ENCODE peak calls at places on chromosome 12, in ten cellular contexts. Z is anterior cingulate cortex, G is NCI-H82, U is transverse colon, T is HCEC 1CT, C is NCI-H1417, B is germinal center, J is aorta, O is EH, X is activated B cell treated with CpG ODN at 0.5 μM for 24 hours. P is an unnamed sample.

GRCh38 chr12:6536894-6537579 is 2.7 kb downstream of the GAPDH start:
- DNase-seq in C (peak; percentile 38), O (peak; percentile 31), X (no peak), U (no peak), G (no peak), T (no peak), J (no peak), B (no peak), Z (no peak), P (peak; percentile 33)

GRCh38 chr12:34595749-34596733 is 573.7 kb downstream of the ALG10 start:
- DNase-seq in B (no peak), U (peak; percentile 4), J (peak; percentile 30), Z (no peak), T (no peak), G (no peak), O (no peak), X (peak; percentile 0), C (no peak), P (no peak)

GRCh38 chr12:121917950-121918678 is at the start of gene CFAP251:
- DNase-seq in J (peak; percentile 99), X (peak; percentile 86), B (peak; percentile 95), O (peak; percentile 85), G (no peak), T (no peak), U (peak; percentile 99), C (peak; percentile 98), Z (peak; percentile 88), P (peak; percentile 45)

GRCh38 chr12:109766251-109766778 is 52.7 kb downstream of the FAM222A start:
- DNase-seq in U (no peak), B (no peak), G (no peak), J (peak; percentile 20), Z (no peak), C (no peak), T (no peak), X (peak; percentile 1), O (no peak), P (no peak)

GRCh38 chr12:51863921-51864700 is 15.6 kb upstream of the FIGNL2 start:
- DNase-seq in X (no peak), T (no peak), C (peak; percentile 84), B (no peak), J (peak; percentile 46), Z (peak; percentile 31), O (peak; percentile 25), G (peak; percentile 97), U (no peak), P (no peak)

GRCh38 chr12:105559292-105559691 is 228.8 kb downstream of the C12orf75 start:
- DNase-seq in G (no peak), J (no peak), T (no peak), C (no peak), U (no peak), X (no peak), O (no peak), Z (no peak), B (no peak), P (no peak)

GRCh38 chr12:89551747-89552146 is 25.9 kb upstream of the POC1B start:
- DNase-seq in O (no peak), X (no peak), J (no peak), C (no peak), B (no peak), T (no peak), Z (no peak), U (no peak), G (no peak), P (no peak)

GRCh38 chr12:106682594-106683234 is 91.8 kb upstream of the RIC8B start:
- DNase-seq in T (peak; percentile 5), U (no peak), Z (no peak), B (no peak), X (no peak), G (no peak), J (no peak), O (peak; percentile 28), C (peak; percentile 36), P (peak; percentile 45)

GRCh38 chr12:4164591-4165558 is 108.7 kb upstream of the CCND2 start:
- DNase-seq in B (peak; percentile 62), G (no peak), J (peak; percentile 70), Z (peak; percentile 25), U (peak; percentile 50), O (peak; percentile 80), C (no peak), T (peak; percentile 46), X (peak; percentile 60), P (peak; percentile 86)

GRCh38 chr12:89756638-89757321 is 48.1 kb upstream of the ATP2B1 start:
- DNase-seq in Z (no peak), O (peak; percentile 98), X (no peak), B (peak; percentile 66), G (no peak), T (peak; percentile 100), J (no peak), C (no peak), U (no peak), P (peak; percentile 99)

GRCh38 chr12:132359551-132359950 is 30.2 kb upstream of the GALNT9 start:
- DNase-seq in G (no peak), J (no peak), C (no peak), X (no peak), T (no peak), Z (no peak), U (no peak), B (no peak), O (no peak), P (no peak)

GRCh38 chr12:6468283-6468575 is 2.2 kb downstream of the VAMP1 start:
- DNase-seq in U (no peak), O (peak; percentile 18), X (no peak), C (no peak), B (no peak), J (no peak), Z (no peak), T (peak; percentile 51), G (no peak), P (peak; percentile 72)

GRCh38 chr12:89038831-89039509 is 313.3 kb downstream of the DUSP6 start:
- DNase-seq in O (no peak), U (no peak), G (no peak), X (no peak), Z (no peak), T (no peak), C (no peak), J (no peak), B (no peak), P (no peak)

GRCh38 chr12:63420206-63420644 is 248.1 kb downstream of the DPY19L2 start:
- DNase-seq in O (peak; percentile 75), C (peak; percentile 99), J (no peak), X (no peak), Z (no peak), U (peak; percentile 33), B (peak; percentile 47), T (peak; percentile 51), G (peak; percentile 83), P (peak; percentile 70)

GRCh38 chr12:79067977-79068376 is 203.4 kb downstream of the SYT1 start:
- DNase-seq in X (no peak), Z (no peak), C (no peak), U (no peak), J (no peak), B (no peak), G (no peak), T (no peak), O (no peak), P (no peak)

GRCh38 chr12:113684053-113684907 is 212.6 kb upstream of the LHX5 start:
- DNase-seq in X (no peak), O (peak; percentile 17), B (no peak), J (no peak), U (no peak), Z (no peak), G (peak; percentile 78), T (no peak), C (peak; percentile 98), P (no peak)

GRCh38 chr12:74689071-74689655 is 151.5 kb downstream of the ATXN7L3B start:
- DNase-seq in G (peak; percentile 71), C (peak; percentile 88), X (no peak), B (no peak), U (no peak), T (peak; percentile 45), J (no peak), Z (no peak), O (peak; percentile 47), P (peak; percentile 65)

GRCh38 chr12:122835693-122836026 is 403 bp downstream of the HIP1R start:
- DNase-seq in Z (no peak), B (peak; percentile 83), O (no peak), G (peak; percentile 44), J (no peak), T (no peak), C (peak; percentile 65), X (peak; percentile 59), U (peak; percentile 50), P (no peak)

GRCh38 chr12:53182836-53183235 is 2.1 kb upstream of the CSAD start:
- DNase-seq in C (peak; percentile 15), J (no peak), T (no peak), B (no peak), X (no peak), Z (no peak), G (peak; percentile 53), O (no peak), U (no peak), P (no peak)